ENCODE peak calls at places on chromosomes 13 and 19, in six cellular contexts. One of them, this sample, is unnamed.

GRCh38 chr13:34671136-34671535 is 270.9 kb upstream of the NBEA start:
- DNase-seq in hippocampal formation: peak; percentile 32
- DNase-seq in retinal pigment epithelial cell: no peak
- DNase-seq in germinal center: no peak
- DNase-seq in DMS 273 treated with DMSO at 0.1 percent for 48 hours: no peak
- DNase-seq in HEK293T: no peak
- DNase-seq in this sample: no peak

GRCh38 chr19:4229179-4229931 is at the start of gene EBI3:
- DNase-seq in hippocampal formation: no peak
- DNase-seq in retinal pigment epithelial cell: no peak
- DNase-seq in germinal center: peak; percentile 47
- DNase-seq in DMS 273 treated with DMSO at 0.1 percent for 48 hours: no peak
- DNase-seq in HEK293T: no peak
- DNase-seq in this sample: peak; percentile 49

GRCh38 chr19:3056454-3057016 is 5.8 kb downstream of the TLE5 start:
- DNase-seq in hippocampal formation: no peak
- DNase-seq in retinal pigment epithelial cell: no peak
- DNase-seq in germinal center: no peak
- DNase-seq in DMS 273 treated with DMSO at 0.1 percent for 48 hours: no peak
- DNase-seq in HEK293T: no peak
- DNase-seq in this sample: no peak

GRCh38 chr19:18385675-18386542 is at the start of gene GDF15:
- DNase-seq in hippocampal formation: no peak
- DNase-seq in retinal pigment epithelial cell: no peak
- DNase-seq in germinal center: peak; percentile 51
- DNase-seq in DMS 273 treated with DMSO at 0.1 percent for 48 hours: no peak
- DNase-seq in HEK293T: peak; percentile 82
- DNase-seq in this sample: peak; percentile 84

GRCh38 chr19:7897289-7897688 is 6.4 kb upstream of the MAP2K7 start:
- DNase-seq in hippocampal formation: no peak
- DNase-seq in retinal pigment epithelial cell: no peak
- DNase-seq in germinal center: no peak
- DNase-seq in DMS 273 treated with DMSO at 0.1 percent for 48 hours: no peak
- DNase-seq in HEK293T: no peak
- DNase-seq in this sample: no peak

GRCh38 chr13:35648109-35648508 is 171.6 kb upstream of the MAB21L1 start:
- DNase-seq in hippocampal formation: no peak
- DNase-seq in retinal pigment epithelial cell: no peak
- DNase-seq in germinal center: no peak
- DNase-seq in DMS 273 treated with DMSO at 0.1 percent for 48 hours: no peak
- DNase-seq in HEK293T: no peak
- DNase-seq in this sample: no peak

GRCh38 chr19:41327499-41328156 is 17.7 kb downstream of the CCDC97 start:
- DNase-seq in hippocampal formation: no peak
- DNase-seq in retinal pigment epithelial cell: peak; percentile 70
- DNase-seq in germinal center: peak; percentile 87
- DNase-seq in DMS 273 treated with DMSO at 0.1 percent for 48 hours: no peak
- DNase-seq in HEK293T: no peak
- DNase-seq in this sample: peak; percentile 87

GRCh38 chr13:41652735-41653361 is 195.5 kb downstream of the RGCC start:
- DNase-seq in hippocampal formation: peak; percentile 67
- DNase-seq in retinal pigment epithelial cell: no peak
- DNase-seq in germinal center: peak; percentile 20
- DNase-seq in DMS 273 treated with DMSO at 0.1 percent for 48 hours: no peak
- DNase-seq in HEK293T: no peak
- DNase-seq in this sample: peak; percentile 34

GRCh38 chr13:80379245-80379644 is 38.3 kb upstream of the SPRY2 start:
- DNase-seq in hippocampal formation: no peak
- DNase-seq in retinal pigment epithelial cell: peak; percentile 17
- DNase-seq in germinal center: no peak
- DNase-seq in DMS 273 treated with DMSO at 0.1 percent for 48 hours: no peak
- DNase-seq in HEK293T: no peak
- DNase-seq in this sample: no peak

This sample was measured in Calu3.